ENCODE peak calls at places on chromosomes 7 and 10, in ten cellular contexts. V is A549, Y is sigmoid colon, H is ovary, T is tibial nerve, F is suprapubic skin, N is stomach, A is esophagus muscularis mucosa, L is upper lobe of left lung, X is HepG2. S is an unnamed sample.

GRCh38 chr7:15305002-15305600 is 256.7 kb downstream of the AGMO start:
- DNase-seq in T (peak), V (peak), H (peak), Y (peak), L (no peak), F (no peak), X (peak), N (peak), A (no peak), S (peak)

GRCh38 chr10:100881552-100882250 is 31.1 kb upstream of the SLF2 start:
- DNase-seq in N (no peak), L (no peak), Y (no peak), X (no peak), F (no peak), A (no peak), V (no peak), T (no peak), H (no peak), S (no peak)

GRCh38 chr10:98589007-98589406 is 142.3 kb upstream of the HPS1 start:
- DNase-seq in T (no peak), A (no peak), V (no peak), X (peak), L (no peak), F (no peak), Y (no peak), N (no peak), H (no peak), S (no peak)

GRCh38 chr10:28906934-28907333 is 229.6 kb downstream of the BAMBI start:
- DNase-seq in N (no peak), Y (no peak), T (no peak), H (no peak), A (no peak), X (no peak), F (no peak), V (no peak), L (no peak), S (no peak)

GRCh38 chr7:44104880-44105771 is 981 bp downstream of the AEBP1 start:
- DNase-seq in T (peak), F (no peak), V (no peak), H (peak), N (no peak), A (no peak), Y (peak), L (no peak), X (no peak), S (no peak)

GRCh38 chr7:16447867-16448266 is 17.7 kb downstream of the SOSTDC1 start:
- DNase-seq in L (no peak), Y (no peak), X (no peak), A (no peak), V (no peak), F (no peak), T (no peak), H (no peak), N (no peak), S (no peak)

GRCh38 chr10:49161411-49161997 is 26.7 kb downstream of the TMEM273 start:
- DNase-seq in V (no peak), Y (no peak), L (no peak), N (no peak), H (no peak), F (no peak), T (no peak), A (no peak), X (no peak), S (no peak)

GRCh38 chr7:121020243-121020642 is 31.7 kb downstream of the CPED1 start:
- DNase-seq in A (no peak), F (no peak), H (no peak), L (no peak), X (no peak), T (no peak), N (no peak), V (no peak), Y (no peak), S (no peak)

GRCh38 chr10:62924344-62924748 is 108.2 kb upstream of the EGR2 start:
- DNase-seq in N (no peak), A (no peak), V (no peak), L (peak), Y (no peak), T (no peak), X (no peak), F (no peak), H (no peak), S (peak)

GRCh38 chr10:99872367-99873162 is 90.1 kb downstream of the ABCC2 start:
- DNase-seq in F (no peak), Y (no peak), L (no peak), V (no peak), T (no peak), H (no peak), A (no peak), N (no peak), X (peak), S (no peak)

GRCh38 chr7:66617295-66617694 is 11.4 kb upstream of the KCTD7 start:
- DNase-seq in A (no peak), V (no peak), Y (peak), X (no peak), F (no peak), T (no peak), H (no peak), N (no peak), L (no peak), S (no peak)

GRCh38 chr10:88379575-88379974 is 203.5 kb downstream of the RNLS start:
- DNase-seq in Y (no peak), F (no peak), V (no peak), H (no peak), X (no peak), T (peak), N (no peak), L (no peak), A (no peak), S (peak)

GRCh38 chr10:1785835-1786234 is 48.5 kb upstream of the ADARB2 start:
- DNase-seq in Y (no peak), H (no peak), L (no peak), X (no peak), A (no peak), T (no peak), F (no peak), V (no peak), N (no peak), S (no peak)

GRCh38 chr7:40720401-40720800 is 585.6 kb downstream of the SUGCT start:
- DNase-seq in N (no peak), L (no peak), V (no peak), A (no peak), H (no peak), F (no peak), T (no peak), Y (no peak), X (no peak), S (no peak)

GRCh38 chr7:150937848-150938561 is 40.1 kb downstream of the KCNH2 start:
- DNase-seq in F (peak), X (no peak), L (no peak), A (no peak), V (no peak), Y (peak), T (no peak), N (no peak), H (no peak), S (no peak)

GRCh38 chr10:50622497-50623298 is 1.1 kb downstream of the SGMS1 start:
- DNase-seq in H (peak), A (no peak), N (peak), F (peak), L (peak), V (peak), Y (peak), T (peak), X (no peak), S (peak)

GRCh38 chr10:8063128-8063908 is 8.8 kb downstream of the GATA3 start:
- DNase-seq in L (no peak), T (no peak), N (no peak), A (no peak), F (no peak), Y (no peak), H (no peak), V (no peak), X (no peak), S (no peak)

GRCh38 chr7:18429547-18429946 is 66.0 kb upstream of the HDAC9 start:
- DNase-seq in H (no peak), F (no peak), X (no peak), A (no peak), L (no peak), N (no peak), T (no peak), V (no peak), Y (no peak), S (no peak)

GRCh38 chr10:6558759-6559429 is 21.2 kb downstream of the PRKCQ start:
- DNase-seq in X (no peak), A (no peak), Y (no peak), T (no peak), L (no peak), F (no peak), V (no peak), N (no peak), H (no peak), S (no peak)

GRCh38 chr7:1169409-1170368 is 9.7 kb upstream of the ZFAND2A start:
- DNase-seq in Y (peak), H (peak), A (peak), L (peak), F (peak), V (peak), T (peak), X (peak), N (peak), S (peak)
- TF ChIP-seq EP300 in Y (no peak), H (no peak), A (no peak), L (no peak), F (no peak), V (no peak), T (no peak), X (peak), N (no peak), S (no peak)

DNA sequence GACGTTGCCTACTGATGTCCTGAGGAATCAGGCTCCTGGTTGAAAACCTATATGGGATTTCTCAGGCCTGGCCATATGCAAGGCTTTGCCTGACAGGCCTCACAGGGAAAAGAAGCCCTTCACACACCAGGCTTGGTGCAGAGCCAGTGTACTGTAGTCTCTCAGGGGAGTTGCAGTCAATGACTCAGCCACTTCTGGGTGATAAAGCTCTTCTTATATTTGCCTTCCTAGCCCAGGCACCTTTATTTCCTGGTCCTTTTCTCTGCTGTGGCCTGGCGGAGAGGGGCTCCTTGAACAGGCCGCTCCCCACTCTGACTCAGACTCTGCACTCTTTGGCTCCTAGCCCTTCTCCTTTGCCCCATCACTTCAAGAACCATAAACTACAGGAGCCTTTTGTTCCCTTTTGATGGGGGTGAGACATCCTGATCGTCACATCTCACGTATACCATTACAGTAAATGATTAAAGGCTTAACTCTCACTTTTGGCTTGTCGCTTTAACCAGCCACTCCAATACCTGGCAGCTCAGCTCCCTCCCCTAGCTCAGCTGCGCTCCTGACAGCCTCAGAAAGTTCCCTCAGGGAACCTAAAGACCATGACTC is 33.5 kb downstream of the DPY19L1 start:
- DNase-seq in F (no peak), A (no peak), H (no peak), T (no peak), V (peak), L (peak), N (peak), X (peak), Y (peak), S (peak)
- TF ChIP-seq EP300 in F (no peak), A (no peak), H (no peak), T (no peak), V (peak), L (no peak), N (no peak), X (no peak), Y (no peak), S (no peak)

DNA sequence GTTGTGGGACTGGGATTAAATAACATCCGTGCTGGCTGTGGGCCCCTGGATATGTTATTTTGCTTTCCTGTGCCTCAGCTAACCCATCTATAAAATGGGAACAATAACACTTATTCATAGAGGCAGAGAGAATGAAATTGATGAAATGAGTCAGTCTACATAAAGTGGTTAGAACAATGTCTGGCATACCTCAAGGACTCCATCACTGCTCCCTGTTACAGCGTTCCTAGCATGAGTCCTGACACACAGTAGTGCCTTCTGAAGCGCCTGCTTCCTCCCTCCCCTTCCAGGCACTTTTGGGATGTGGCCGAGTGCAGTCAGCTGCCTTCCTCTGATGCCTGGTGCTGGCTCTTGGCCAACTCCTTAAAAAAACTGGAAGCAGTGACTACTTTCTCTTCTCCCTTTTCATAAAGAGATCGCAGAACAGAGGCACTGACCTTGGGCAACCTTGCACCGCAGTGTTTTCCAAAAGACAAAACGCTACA is 108.4 kb upstream of the ZMIZ1 start:
- DNase-seq in X (no peak), F (peak), N (peak), L (peak), H (peak), A (peak), V (no peak), Y (peak), T (peak), S (peak)
- TF ChIP-seq EP300 in X (no peak), F (no peak), N (no peak), L (no peak), H (no peak), A (no peak), V (no peak), Y (no peak), T (no peak), S (no peak)

GRCh38 chr7:4882742-4883351 is 669 bp downstream of the RADIL start:
- DNase-seq in X (no peak), L (no peak), Y (peak), A (no peak), T (no peak), N (no peak), V (peak), F (no peak), H (no peak), S (no peak)
- TF ChIP-seq EP300 in X (no peak), L (no peak), Y (no peak), A (no peak), T (no peak), N (no peak), V (no peak), F (no peak), H (no peak), S (no peak)

GRCh38 chr7:3002631-3003030 is 41.0 kb downstream of the CARD11 start:
- DNase-seq in X (no peak), H (no peak), T (no peak), V (no peak), L (no peak), F (no peak), N (no peak), A (no peak), Y (peak), S (no peak)
- TF ChIP-seq EP300 in X (no peak), H (no peak), T (no peak), V (no peak), L (no peak), F (no peak), N (no peak), A (no peak), Y (no peak), S (no peak)